ENCODE peak calls at places on chromosomes 6 and 20, in seven cellular contexts. Z is H9, S is K562, R is upper lobe of left lung, Q is colonic mucosa, J is tibial artery, Y is left lung. E is an unnamed sample. For H3K9me3, the result is how much of the 10 kb centered on the place peaks cover.

GRCh38 chr6:129936329-129937165 is 75.4 kb upstream of the TMEM244 start:
- DNase-seq in R (peak), Z (peak), J (peak), Y (no peak), Q (peak), S (peak), E (peak)

GRCh38 chr6:31083742-31084354 is 28.5 kb downstream of the C6orf15 start:
- DNase-seq in Z (peak), Q (peak), S (peak), J (no peak), Y (no peak), R (no peak), E (peak)

GRCh38 chr6:71412559-71412958 is 123.9 kb downstream of the OGFRL1 start:
- DNase-seq in R (no peak), Y (peak), Z (no peak), S (no peak), J (no peak), Q (no peak), E (no peak)

GRCh38 chr20:8073024-8073832 is 53.7 kb upstream of the TMX4 start:
- DNase-seq in Q (no peak), Z (no peak), J (no peak), Y (no peak), R (no peak), S (peak), E (no peak)

GRCh38 chr6:18601515-18602035 is 214.4 kb downstream of the RNF144B start:
- DNase-seq in Y (no peak), Z (no peak), J (no peak), Q (no peak), S (no peak), R (no peak), E (no peak)

GRCh38 chr6:153301602-153302001 is 170.5 kb upstream of the RGS17 start:
- DNase-seq in J (no peak), S (no peak), Z (peak), R (no peak), Y (peak), Q (no peak), E (no peak)

GRCh38 chr6:21229061-21229460 is 364.5 kb upstream of the SOX4 start:
- DNase-seq in Y (no peak), J (no peak), Q (no peak), S (no peak), R (no peak), Z (no peak), E (no peak)

GRCh38 chr20:61805365-61805764 is 260.3 kb downstream of the TAF4 start:
- DNase-seq in J (no peak), R (no peak), Q (no peak), S (no peak), Z (no peak), Y (peak), E (no peak)

GRCh38 chr6:150492507-150492906 is 107.2 kb upstream of the PLEKHG1 start:
- DNase-seq in J (no peak), R (no peak), S (peak), Y (no peak), Z (peak), Q (no peak), E (no peak)

GRCh38 chr6:140264451-140264850 is 890.0 kb upstream of the CITED2 start:
- DNase-seq in R (no peak), Q (no peak), Z (no peak), Y (no peak), S (no peak), J (no peak), E (no peak)

GRCh38 chr20:9999660-10000059 is 35.1 kb upstream of the ANKEF1 start:
- DNase-seq in Y (no peak), S (no peak), R (peak), J (peak), Q (no peak), Z (no peak), E (no peak)

GRCh38 chr20:56540415-56540814 is 7.4 kb downstream of the FAM209B start:
- DNase-seq in S (peak), R (no peak), Z (no peak), Y (no peak), Q (no peak), J (no peak), E (no peak)

GRCh38 chr6:127403636-127404035 is 55.6 kb downstream of the KIAA0408 start:
- DNase-seq in Z (no peak), Q (no peak), S (no peak), Y (no peak), R (no peak), J (no peak), E (no peak)

GRCh38 chr6:84442241-84442640 is 214.8 kb upstream of the CEP162 start:
- DNase-seq in Y (no peak), Q (no peak), R (no peak), J (no peak), S (no peak), Z (no peak), E (no peak)

GRCh38 chr20:46255440-46256104 is 52.7 kb downstream of the CDH22 start:
- DNase-seq in Z (no peak), S (peak), J (peak), Q (peak), R (peak), Y (peak), E (no peak)

GRCh38 chr20:35750611-35751010 is 8.6 kb upstream of the RBM39 start:
- DNase-seq in J (no peak), S (no peak), Y (no peak), R (no peak), Q (no peak), Z (no peak), E (no peak)

GRCh38 chr6:146542881-146543210 is 787 bp upstream of the RAB32 start:
- DNase-seq in Y (no peak), R (no peak), S (no peak), Q (no peak), J (no peak), Z (no peak), E (no peak)

GRCh38 chr20:3940905-3941304 is 51.7 kb downstream of the PANK2 start:
- DNase-seq in Q (no peak), Y (no peak), R (peak), J (no peak), S (no peak), Z (no peak), E (no peak)

GRCh38 chr20:13684566-13685222 is 46.0 kb upstream of the TASP1 start:
- DNase-seq in Q (no peak), Y (no peak), R (no peak), S (peak), J (no peak), Z (no peak), E (no peak)

GRCh38 chr6:27872634-27873028 is 39.6 kb downstream of the OR2B2 start:
- DNase-seq in J (no peak), Q (no peak), Z (no peak), R (no peak), Y (no peak), S (no peak), E (no peak)

GRCh38 chr6:125818225-125818657 is 27.5 kb downstream of the NCOA7 start:
- DNase-seq in J (no peak), Y (no peak), Z (no peak), Q (no peak), S (no peak), R (no peak), E (no peak)

GRCh38 chr20:32359633-32360332 is 1.7 kb downstream of the ASXL1 start:
- DNase-seq in Y (no peak), Z (no peak), Q (peak), J (no peak), S (peak), R (no peak), E (no peak)

GRCh38 chr20:35363190-35363589 is 48.6 kb downstream of the UQCC1 start:
- DNase-seq in Z (no peak), Q (no peak), Y (no peak), S (peak), J (no peak), R (no peak), E (no peak)

GRCh38 chr6:149138699-149139294 is 178.7 kb upstream of the TAB2 start:
- DNase-seq in Q (no peak), J (no peak), Z (no peak), R (no peak), Y (no peak), S (no peak), E (no peak)

GRCh38 chr20:19915111-19915798 is 101.9 kb upstream of the NAA20 start:
- DNase-seq in R (no peak), Z (no peak), S (no peak), J (no peak), Y (no peak), Q (no peak), E (no peak)

GRCh38 chr6:10347561-10348327 is 67.1 kb downstream of the TFAP2A start:
- DNase-seq in R (no peak), Q (no peak), Y (no peak), J (no peak), Z (no peak), S (peak), E (no peak)

GRCh38 chr6:24455061-24455460 is 34.3 kb downstream of the GPLD1 start:
- DNase-seq in Q (no peak), Y (no peak), Z (no peak), R (no peak), J (no peak), S (no peak), E (no peak)

GRCh38 chr6:50589751-50590470 is 123.4 kb upstream of the TFAP2D start:
- DNase-seq in Z (no peak), Q (no peak), R (no peak), J (no peak), Y (no peak), S (no peak), E (no peak)

GRCh38 chr6:106913676-106914280 is 60.8 kb downstream of the CD24 start:
- DNase-seq in Z (no peak), Y (no peak), R (no peak), J (no peak), Q (peak), S (no peak), E (no peak)

GRCh38 chr6:40349092-40349491 is 238.1 kb downstream of the LRFN2 start:
- DNase-seq in J (no peak), Z (peak), R (peak), Q (no peak), Y (no peak), S (no peak), E (no peak)

GRCh38 chr6:161809991-161810390 is 536.1 kb upstream of the AGPAT4 start:
- DNase-seq in Z (no peak), S (no peak), R (no peak), Y (no peak), Q (no peak), J (no peak), E (no peak)

GRCh38 chr6:125747589-125748533 is 1.6 kb upstream of the HEY2 start:
- DNase-seq in R (peak), J (peak), Y (peak), S (peak), Z (peak), Q (peak), E (no peak)

GRCh38 chr20:29085625-29086024 is 2171.8 kb upstream of the DEFB115 start:
- DNase-seq in Z (no peak), J (no peak), R (no peak), Q (no peak), Y (peak), S (peak), E (no peak)

GRCh38 chr6:132483779-132484679 is 28.9 kb downstream of the STX7 start:
- DNase-seq in S (peak), Z (no peak), Y (no peak), Q (peak), R (peak), J (no peak), E (no peak)

GRCh38 chr6:86581833-86582232 is 355.5 kb upstream of the HTR1E start:
- DNase-seq in R (no peak), Z (no peak), Y (no peak), S (no peak), Q (no peak), J (no peak), E (no peak)

GRCh38 chr6:164230259-164230658 is 815.7 kb downstream of the QKI start:
- DNase-seq in Y (no peak), Q (no peak), S (no peak), J (no peak), Z (no peak), R (no peak), E (no peak)

GRCh38 chr20:47318027-47318595 is 38.4 kb downstream of the ZMYND8 start:
- DNase-seq in R (peak), Y (no peak), S (peak), J (no peak), Z (peak), Q (peak), E (no peak)

GRCh38 chr6:161079566-161080262 is 88.1 kb downstream of the MAP3K4 start:
- DNase-seq in R (no peak), J (no peak), Z (no peak), Q (no peak), Y (no peak), S (peak), E (peak)

GRCh38 chr20:15740046-15740775 is 833.0 kb downstream of the KIF16B start:
- DNase-seq in Y (no peak), J (no peak), S (no peak), Q (no peak), Z (no peak), R (no peak), E (no peak)

GRCh38 chr20:15742627-15743026 is 830.6 kb downstream of the KIF16B start:
- DNase-seq in J (no peak), S (no peak), Z (no peak), R (no peak), Q (no peak), Y (no peak), E (no peak)

GRCh38 chr20:15739056-15739455 is 834.2 kb downstream of the KIF16B start:
- DNase-seq in Y (no peak), Z (no peak), Q (no peak), S (no peak), R (no peak), J (no peak), E (no peak)

GRCh38 chr20:15742076-15742475 is 831.2 kb downstream of the KIF16B start:
- DNase-seq in Y (no peak), Z (no peak), S (no peak), J (no peak), R (no peak), Q (no peak), E (no peak)
- H3K9me3 ChIP-seq in Y (under half), Z (under half), S (under half), J (under half), R (under half), Q (under half), E (under half)

GRCh38 chr6:89596056-89596455 is 42.5 kb downstream of the LYRM2 start:
- DNase-seq in Q (no peak), S (no peak), J (no peak), Z (no peak), R (no peak), Y (no peak), E (no peak)

GRCh38 chr6:89597988-89598387 is 40.6 kb downstream of the LYRM2 start:
- DNase-seq in S (peak), Q (no peak), R (peak), Y (no peak), Z (no peak), J (no peak), E (no peak)

GRCh38 chr6:89596484-89596883 is 42.1 kb downstream of the LYRM2 start:
- DNase-seq in Z (no peak), Q (no peak), J (no peak), Y (no peak), R (no peak), S (peak), E (no peak)

GRCh38 chr6:89599727-89600126 is 38.8 kb downstream of the LYRM2 start:
- DNase-seq in Z (no peak), Q (no peak), Y (no peak), R (no peak), J (no peak), S (no peak), E (no peak)

GRCh38 chr6:89597372-89597771 is 41.2 kb downstream of the LYRM2 start:
- DNase-seq in Z (no peak), Y (no peak), J (no peak), S (no peak), Q (no peak), R (no peak), E (no peak)
- H3K9me3 ChIP-seq in Z (under half), Y (under half), J (under half), S (under half), Q (under half), R (under half), E (under half)

GRCh38 chr6:103011605-103012004 is 1618.1 kb downstream of the GRIK2 start:
- DNase-seq in Q (no peak), J (no peak), S (no peak), Y (no peak), R (no peak), Z (no peak), E (no peak)
- H3K9me3 ChIP-seq in Q (under half), J (under half), S (under half), Y (under half), R (under half), Z (under half), E (under half)

GRCh38 chr20:6956056-6956455 is 188.6 kb downstream of the BMP2 start:
- DNase-seq in J (no peak), Q (no peak), S (no peak), Z (no peak), R (no peak), Y (no peak), E (no peak)
- H3K9me3 ChIP-seq in J (under half), Q (under half), S (under half), Z (under half), R (under half), Y (under half), E (under half)

GRCh38 chr6:117627533-117627932 is 25.2 kb upstream of the GOPC start:
- DNase-seq in Y (no peak), Q (no peak), J (no peak), Z (no peak), S (no peak), R (no peak), E (no peak)
- H3K9me3 ChIP-seq in Y (under half), Q (under half), J (under half), Z (under half), S (under half), R (under half), E (under half)

GRCh38 chr6:88662163-88662580 is 301.2 kb downstream of the RNGTT start:
- DNase-seq in Z (no peak), R (no peak), Q (peak), J (no peak), Y (no peak), S (no peak), E (no peak)
- H3K9me3 ChIP-seq in Z (under half), R (under half), Q (under half), J (under half), Y (under half), S (under half), E (under half)

GRCh38 chr6:169146536-169146935 is 107.1 kb downstream of the THBS2 start:
- DNase-seq in Y (no peak), Z (no peak), R (no peak), S (no peak), Q (no peak), J (no peak), E (no peak)
- H3K9me3 ChIP-seq in Y (under half), Z (under half), R (under half), S (under half), Q (under half), J (under half), E (under half)

GRCh38 chr6:167669553-167669849 is 157.2 kb upstream of the AFDN start:
- DNase-seq in Z (no peak), J (no peak), R (no peak), Y (no peak), S (no peak), Q (no peak), E (no peak)
- H3K9me3 ChIP-seq in Z (under half), J (under half), R (under half), Y (under half), S (under half), Q (under half), E (under half)

GRCh38 chr20:50215101-50215500 is 24.5 kb downstream of the CEBPB start:
- DNase-seq in Y (no peak), R (no peak), Q (no peak), J (no peak), S (no peak), Z (no peak), E (no peak)

GRCh38 chr20:50214226-50215024 is 23.8 kb downstream of the CEBPB start:
- DNase-seq in R (no peak), Z (no peak), J (no peak), Y (no peak), Q (no peak), S (no peak), E (no peak)

GRCh38 chr20:50217207-50217949 is 26.7 kb downstream of the CEBPB start:
- DNase-seq in S (no peak), R (no peak), Z (no peak), Q (no peak), J (no peak), Y (no peak), E (no peak)

GRCh38 chr20:50215917-50216316 is 25.3 kb downstream of the CEBPB start:
- DNase-seq in R (no peak), Y (no peak), Q (peak), J (no peak), Z (no peak), S (no peak), E (no peak)

DNA sequence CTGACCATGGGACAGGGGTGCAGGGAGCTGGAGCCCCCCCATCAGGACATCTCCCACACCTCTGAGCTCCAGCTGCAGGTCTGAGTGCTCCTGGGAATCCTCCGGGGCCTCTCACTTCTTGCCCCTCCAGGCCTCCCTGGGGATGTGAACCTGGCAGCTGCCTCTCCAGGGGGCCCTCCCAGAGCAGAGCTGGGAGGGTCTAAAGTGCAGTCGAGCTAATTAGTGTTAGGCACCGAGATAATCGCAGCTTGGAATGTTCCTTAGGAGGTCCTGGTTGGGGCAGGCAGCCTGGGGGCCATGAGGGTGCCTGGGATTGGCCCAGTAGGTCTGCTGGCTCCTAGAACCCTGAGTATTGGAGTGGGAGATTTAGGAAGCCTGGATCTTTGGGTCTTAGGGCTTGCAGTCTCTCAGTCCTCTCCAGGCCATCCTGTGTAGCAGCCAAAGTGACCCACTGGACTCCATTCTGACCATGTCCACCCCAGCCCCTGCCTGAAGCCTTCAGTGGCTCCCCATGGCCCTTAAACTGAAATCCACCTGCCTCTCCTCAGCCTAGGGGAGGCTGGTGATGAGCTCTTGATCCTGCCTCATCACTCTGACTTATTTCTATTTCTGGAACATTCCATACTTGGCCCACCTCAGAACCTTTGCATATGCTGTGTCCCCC is 26.0 kb downstream of the CEBPB start:
- DNase-seq in Y (no peak), S (no peak), J (no peak), Z (no peak), Q (no peak), R (no peak), E (no peak)
- H3K9me3 ChIP-seq in Y (under half), S (under half), J (under half), Z (under half), Q (under half), R (under half), E (under half)

E was measured in T-helper 17 cell.